ENCODE peak calls at places on chromosomes 4 and X, in seven cellular contexts. U, N, C, V, B, X and L are unnamed samples.

GRCh38 chr4:107098403-107098802 is 62.3 kb upstream of the DKK2 start:
- DNase-seq in U (peak; percentile 25), N (no peak), C (no peak), V (no peak), B (no peak), X (peak; percentile 47), L (no peak)

GRCh38 chr4:119210760-119211159 is 1.8 kb upstream of the USP53 start:
- DNase-seq in U (no peak), N (no peak), C (no peak), V (peak; percentile 68), B (no peak), X (no peak), L (peak; percentile 68)

GRCh38 chr4:151753056-151753455 is 7.8 kb downstream of the GATB start:
- DNase-seq in U (no peak), N (peak; percentile 70), C (no peak), V (peak; percentile 38), B (peak; percentile 90), X (no peak), L (no peak)

GRCh38 chr4:15714616-15715015 is 11.8 kb downstream of the BST1 start:
- DNase-seq in U (no peak), N (no peak), C (no peak), V (peak; percentile 42), B (no peak), X (no peak), L (peak; percentile 90)

GRCh38 chr4:15654556-15655222 is 468 bp downstream of the FBXL5 start:
- DNase-seq in U (peak; percentile 51), N (peak; percentile 55), C (no peak), V (peak; percentile 24), B (peak; percentile 67), X (no peak), L (peak; percentile 59)

GRCh38 chr4:123398803-123399637 is 2.4 kb downstream of the SPRY1 start:
- DNase-seq in U (peak; percentile 45), N (peak; percentile 85), C (peak; percentile 48), V (peak; percentile 73), B (peak; percentile 37), X (no peak), L (peak; percentile 87)

GRCh38 chrX:38868941-38869378 is 67.7 kb downstream of the MID1IP1 start:
- DNase-seq in U (no peak), N (no peak), C (no peak), V (peak; percentile 75), B (peak; percentile 45), X (no peak), L (peak; percentile 86)

GRCh38 chr4:159855731-159856130 is 752.9 kb downstream of the RAPGEF2 start:
- DNase-seq in U (no peak), N (peak; percentile 10), C (no peak), V (no peak), B (no peak), X (no peak), L (no peak)

GRCh38 chr4:3807861-3808521 is 41.8 kb downstream of the ADRA2C start:
- DNase-seq in U (no peak), N (peak; percentile 84), C (peak; percentile 44), V (no peak), B (no peak), X (no peak), L (no peak)

GRCh38 chr4:39697740-39698423 is at the start of gene UBE2K:
- DNase-seq in U (peak; percentile 85), N (peak; percentile 93), C (peak; percentile 90), V (peak; percentile 82), B (peak; percentile 93), X (peak; percentile 92), L (peak; percentile 88)

GRCh38 chr4:176363072-176363471 is 43.3 kb downstream of the SPCS3 start:
- DNase-seq in U (no peak), N (no peak), C (no peak), V (no peak), B (no peak), X (no peak), L (no peak)

GRCh38 chrX:45385767-45386166 is 185.1 kb upstream of the DIPK2B start:
- DNase-seq in U (no peak), N (no peak), C (no peak), V (peak; percentile 45), B (no peak), X (no peak), L (no peak)

GRCh38 chrX:140274761-140275525 is 229.9 kb downstream of the SOX3 start:
- DNase-seq in U (peak; percentile 34), N (peak; percentile 84), C (peak; percentile 32), V (peak; percentile 49), B (no peak), X (no peak), L (peak; percentile 18)

GRCh38 chr4:179465131-179465797 is 2023.0 kb upstream of the AGA start:
- DNase-seq in U (peak; percentile 52), N (peak; percentile 83), C (no peak), V (peak; percentile 34), B (no peak), X (no peak), L (peak; percentile 17)

GRCh38 chrX:74179499-74179898 is 124.5 kb upstream of the ZCCHC13 start:
- DNase-seq in U (no peak), N (no peak), C (no peak), V (no peak), B (no peak), X (no peak), L (peak; percentile 12)

GRCh38 chrX:118730500-118731247 is 3.3 kb downstream of the IL13RA1 start:
- DNase-seq in U (no peak), N (peak; percentile 8), C (no peak), V (peak; percentile 85), B (peak; percentile 18), X (no peak), L (peak; percentile 60)

DNA sequence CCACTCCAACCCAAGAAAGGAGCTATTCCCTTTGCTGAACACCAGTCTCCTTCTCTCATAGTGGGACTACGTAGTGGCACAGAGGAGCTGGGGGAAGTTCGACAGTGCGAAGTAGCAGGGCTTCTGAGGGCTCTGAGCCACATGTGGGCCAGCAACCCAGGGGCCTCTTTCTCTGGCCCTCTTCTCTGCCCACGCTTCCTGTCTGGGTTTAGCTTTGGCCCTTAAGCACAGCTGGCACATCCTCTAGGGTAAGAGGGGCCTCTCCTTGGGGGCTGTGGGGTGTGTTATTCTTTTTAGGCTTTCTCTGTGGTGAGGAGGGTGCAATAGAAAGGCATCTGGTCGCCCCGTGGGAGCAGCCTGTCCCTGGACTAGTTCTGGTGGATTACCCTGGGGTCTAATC is 151.7 kb upstream of the RPS6KA3 start:
- DNase-seq in U (no peak), N (no peak), C (no peak), V (no peak), B (no peak), X (no peak), L (no peak)
- H2BK120ac ChIP-seq in U (no peak overlapping the region), N (no peak overlapping the region), C (no peak overlapping the region), V (no peak overlapping the region), B (no peak overlapping the region), X (no peak overlapping the region), L (no peak overlapping the region)

GRCh38 chrX:107000013-107000515 is at the start of gene MORC4:
- DNase-seq in U (peak; percentile 88), N (peak; percentile 92), C (peak; percentile 37), V (peak; percentile 81), B (peak; percentile 86), X (peak; percentile 74), L (peak; percentile 71)
- H2AK5ac ChIP-seq in U (no peak within 1 kb of the TSS), N (no peak within 1 kb of the TSS), C (no peak within 1 kb of the TSS), V (no peak within 1 kb of the TSS), B (no peak within 1 kb of the TSS), X (no peak within 1 kb of the TSS), L (no peak within 1 kb of the TSS)

DNA sequence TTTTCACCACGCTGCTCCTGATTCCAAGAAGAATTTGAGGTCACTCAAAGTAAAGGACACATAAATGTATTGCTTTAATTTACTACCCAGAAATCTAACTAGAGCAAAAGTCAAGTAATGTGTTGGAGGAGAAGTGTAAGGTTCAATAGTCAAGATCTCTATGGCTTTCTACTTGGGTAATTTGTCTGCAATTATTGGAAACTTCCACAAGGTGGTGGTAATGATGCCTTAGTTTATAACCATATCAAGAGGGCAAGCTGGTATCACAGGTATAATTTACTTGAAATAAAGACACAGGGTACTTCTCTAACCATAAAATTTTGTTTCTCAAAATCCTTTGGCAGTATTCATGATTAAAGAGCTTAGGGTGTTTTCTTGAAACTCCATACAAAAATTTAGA is 10.2 kb upstream of the GRIA3 start:
- DNase-seq in U (no peak), N (peak; percentile 34), C (no peak), V (no peak), B (peak; percentile 27), X (no peak), L (no peak)
- H2BK5ac ChIP-seq in U (no peak overlapping the region), N (no peak overlapping the region), C (no peak overlapping the region), V (no peak overlapping the region), B (no peak overlapping the region), X (no peak overlapping the region), L (no peak overlapping the region)

DNA sequence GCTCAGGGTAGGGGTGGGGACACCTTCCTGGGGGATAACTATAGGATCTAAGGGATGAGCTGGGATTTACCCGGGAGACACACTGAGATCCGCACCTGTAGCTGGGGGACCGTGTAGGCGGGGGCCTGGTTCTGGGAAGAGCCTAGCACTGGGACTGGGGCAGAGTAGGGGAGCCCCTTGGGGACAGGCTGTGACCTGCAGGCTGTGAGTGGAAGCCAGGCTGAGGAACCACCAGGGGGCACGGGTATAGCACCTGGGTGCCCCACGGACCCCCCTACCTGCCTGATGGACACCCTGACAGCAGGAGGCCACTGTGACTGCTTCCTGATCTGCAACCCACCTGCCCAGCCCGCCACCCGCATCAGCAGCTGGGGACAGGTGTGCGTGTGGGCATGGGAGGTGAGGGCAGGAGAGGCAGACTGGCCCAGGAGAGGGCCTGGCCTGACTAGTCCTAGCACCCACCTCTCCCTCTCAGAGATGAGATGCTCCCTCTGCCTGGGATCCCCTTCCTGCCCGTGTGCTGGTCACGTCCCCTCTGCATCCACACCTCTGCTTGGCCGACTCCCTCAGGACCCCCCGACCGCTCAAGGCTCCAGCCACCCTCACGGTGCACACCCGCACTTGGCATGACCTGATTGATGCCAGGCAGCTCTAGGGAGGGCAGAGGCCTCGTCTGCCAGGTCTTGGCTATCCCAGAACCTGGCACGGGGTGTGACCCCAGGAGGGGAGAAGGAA is 94.2 kb upstream of the NKX1-1 start:
- DNase-seq in U (no peak), N (no peak), C (no peak), V (no peak), B (no peak), X (no peak), L (no peak)
- H2BK120ac ChIP-seq in U (no peak overlapping the region), N (no peak overlapping the region), C (no peak overlapping the region), V (no peak overlapping the region), B (no peak overlapping the region), X (no peak overlapping the region), L (no peak overlapping the region)